ENCODE peak calls at places on chromosomes 5 and 9, in four cellular contexts. U, Z, H and E are unnamed samples.
A peak's percentile ranks its signal among the peaks of the same experiment; 100 is the strongest.

GRCh38 chr5:1765141-1765879 is 34.3 kb downstream of the MRPL36 start:
- DNase-seq in H (no peak), U (no peak), Z (no peak), E (no peak)

GRCh38 chr5:65907138-65907537 is 19.2 kb upstream of the ERBIN start:
- DNase-seq in Z (no peak), H (no peak), U (no peak), E (no peak)

GRCh38 chr9:5549671-5550650 is 39.6 kb downstream of the PDCD1LG2 start:
- DNase-seq in Z (no peak), U (no peak), H (no peak), E (no peak)

GRCh38 chr5:54673523-54674225 is 156.1 kb downstream of the SNX18 start:
- DNase-seq in H (no peak), Z (peak; percentile 7), U (no peak), E (no peak)

GRCh38 chr5:139709587-139710369 is 61.6 kb downstream of the CXXC5 start:
- DNase-seq in H (no peak), Z (no peak), U (no peak), E (no peak)

GRCh38 chr5:144697847-144698262 is 527.2 kb downstream of the KCTD16 start:
- DNase-seq in Z (no peak), H (no peak), U (no peak), E (no peak)

GRCh38 chr5:1000329-1000728 is 8.3 kb upstream of the NKD2 start:
- DNase-seq in Z (no peak), U (no peak), H (no peak), E (no peak)

GRCh38 chr5:159073030-159073429 is 26.7 kb downstream of the EBF1 start:
- DNase-seq in H (no peak), U (no peak), Z (no peak), E (no peak)

GRCh38 chr9:98796364-98797101 is at the start of gene ANKS6:
- DNase-seq in Z (no peak), H (peak; percentile 33), U (peak; percentile 95), E (peak; percentile 90)

GRCh38 chr5:68134033-68134668 is 81.4 kb upstream of the PIK3R1 start:
- DNase-seq in U (no peak), Z (no peak), H (no peak), E (no peak)

GRCh38 chr5:178685386-178686059 is 44.9 kb downstream of the ZNF354A start:
- DNase-seq in Z (no peak), U (no peak), H (no peak), E (no peak)

GRCh38 chr9:129416831-129417604 is 203.9 kb downstream of the C9orf50 start:
- DNase-seq in Z (no peak), H (no peak), U (no peak), E (no peak)

GRCh38 chr9:82252116-82252515 is 263.5 kb downstream of the SPATA31D1 start:
- DNase-seq in H (no peak), Z (no peak), U (no peak), E (no peak)

GRCh38 chr5:50794812-50795211 is 128.4 kb downstream of the PARP8 start:
- DNase-seq in Z (no peak), H (no peak), U (no peak), E (no peak)

GRCh38 chr9:74951725-74952151 is 974 bp downstream of the C9orf40 start:
- DNase-seq in Z (no peak), H (peak; percentile 15), U (no peak), E (peak; percentile 21)

GRCh38 chr9:72477862-72478564 is 43.4 kb upstream of the TMC1 start:
- DNase-seq in U (no peak), Z (no peak), H (peak; percentile 86), E (peak; percentile 10)

GRCh38 chr5:72408127-72408526 is 88.0 kb downstream of the PTCD2 start:
- DNase-seq in Z (no peak), U (no peak), H (no peak), E (no peak)

GRCh38 chr5:109312695-109313094 is 97.1 kb downstream of the PJA2 start:
- DNase-seq in U (no peak), Z (no peak), H (no peak), E (no peak)

GRCh38 chr5:146599261-146599660 is 83.3 kb upstream of the GPR151 start:
- DNase-seq in Z (no peak), H (no peak), U (no peak), E (no peak)

GRCh38 chr9:113682297-113682771 is 193.8 kb upstream of the ZNF618 start:
- DNase-seq in U (peak; percentile 68), Z (no peak), H (peak; percentile 76), E (peak; percentile 78)

GRCh38 chr9:20353931-20354652 is 268.2 kb downstream of the MLLT3 start:
- DNase-seq in U (no peak), H (no peak), Z (no peak), E (no peak)

GRCh38 chr5:43078956-43079355 is 38.8 kb upstream of the ANXA2R start:
- DNase-seq in U (no peak), Z (no peak), H (no peak), E (no peak)

GRCh38 chr5:112186401-112186990 is 232.6 kb downstream of the EPB41L4A start:
- DNase-seq in H (peak; percentile 35), U (peak; percentile 21), Z (no peak), E (peak; percentile 33)

GRCh38 chr5:77806213-77806843 is 30.2 kb upstream of the TBCA start:
- DNase-seq in H (no peak), U (no peak), Z (no peak), E (no peak)

GRCh38 chr5:9054821-9055589 is 490.9 kb downstream of the SEMA5A start:
- DNase-seq in U (no peak), H (no peak), Z (no peak), E (no peak)

GRCh38 chr5:140253985-140254384 is 48.9 kb downstream of the PFDN1 start:
- DNase-seq in Z (no peak), H (peak; percentile 15), U (no peak), E (no peak)

GRCh38 chr5:138349842-138350635 is 2.4 kb upstream of the KDM3B start:
- DNase-seq in U (no peak), Z (no peak), H (no peak), E (no peak)

GRCh38 chr9:38062106-38062497 is 6.9 kb downstream of the SHB start:
- DNase-seq in U (no peak), H (no peak), Z (no peak), E (no peak)

GRCh38 chr5:56649569-56649968 is 165.8 kb upstream of the MAP3K1 start:
- DNase-seq in U (no peak), H (no peak), Z (no peak), E (no peak)

GRCh38 chr5:32791536-32792240 is 80.6 kb downstream of the NPR3 start:
- DNase-seq in U (no peak), H (no peak), Z (no peak), E (no peak)

DNA sequence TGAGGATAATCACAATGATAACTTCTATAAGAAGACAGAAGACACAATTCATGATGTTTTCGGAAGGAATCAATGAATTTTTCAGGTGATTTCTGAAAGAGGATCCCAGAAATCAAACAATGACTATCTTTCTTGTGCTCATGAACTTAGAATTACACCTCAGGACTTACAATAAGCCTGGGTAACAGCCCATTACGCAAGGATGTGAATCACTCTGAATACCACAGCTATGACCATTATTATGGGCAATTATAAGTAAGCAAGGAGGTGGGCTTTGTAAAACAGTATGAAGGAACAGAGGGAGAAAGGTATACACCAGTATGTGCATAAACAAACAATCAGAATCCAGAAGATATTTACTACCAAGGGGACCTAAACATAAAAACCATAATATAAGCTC is 21.5 kb upstream of the PPP2CA start:
- DNase-seq in Z (no peak), U (no peak), H (peak; percentile 69), E (no peak)
- TF ChIP-seq FOXK2 in Z (no peak), U (no peak), H (no peak), E (no peak)

DNA sequence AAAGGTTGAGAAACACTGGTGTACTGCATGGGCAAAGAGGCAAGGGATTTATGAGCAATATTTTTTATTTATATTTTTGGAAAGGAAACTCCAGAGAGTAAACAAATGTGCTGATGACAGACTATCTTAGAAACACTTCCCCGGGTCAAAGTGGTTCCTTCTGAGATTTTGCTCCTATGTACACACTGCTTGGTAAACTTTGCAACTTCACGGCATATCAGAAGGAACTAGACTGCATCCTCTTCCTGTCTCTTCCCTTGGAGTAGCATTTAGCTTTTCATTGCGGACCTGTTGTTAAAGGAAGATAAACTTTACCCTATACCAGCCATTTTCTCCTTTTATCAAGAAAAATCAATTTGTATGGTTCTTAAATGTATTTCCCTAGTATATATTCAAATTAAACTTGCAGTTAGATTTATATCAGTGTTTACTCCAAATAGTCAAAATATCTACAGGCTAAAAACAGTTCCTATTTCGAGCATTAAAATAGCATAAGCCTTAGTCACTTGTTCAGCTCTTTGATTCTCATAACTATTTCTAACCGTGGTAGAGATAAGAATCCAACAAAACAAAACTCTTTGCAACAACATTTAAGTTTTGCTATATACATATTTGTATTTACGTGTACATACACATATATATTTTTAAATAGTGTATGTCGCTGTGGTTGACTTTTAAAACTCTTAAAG is 48.0 kb upstream of the LRRC19 start:
- DNase-seq in H (no peak), U (no peak), Z (no peak), E (no peak)
- TF ChIP-seq FOXK2 in H (no peak), U (no peak), Z (no peak), E (no peak)

DNA sequence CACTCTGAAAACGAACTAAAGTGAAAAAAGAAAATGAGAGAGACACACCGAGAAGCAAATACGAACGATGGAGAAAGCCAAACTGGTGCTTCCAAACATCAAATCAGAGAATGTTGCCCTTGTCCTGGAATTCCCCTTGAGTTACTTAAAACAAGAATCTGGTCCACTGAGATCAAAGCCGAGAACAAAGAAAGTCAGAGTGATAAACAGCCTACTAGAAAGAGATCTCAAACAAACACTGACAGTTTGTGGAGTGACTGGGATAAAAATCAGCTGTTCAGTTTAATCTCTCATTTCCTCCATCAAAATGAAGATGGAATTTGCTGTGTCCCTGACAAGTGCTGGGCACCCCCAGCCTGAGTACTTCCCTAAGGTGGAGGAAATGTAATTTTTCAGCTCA is 582.6 kb downstream of the NR2F1-AS1 start:
- DNase-seq in H (peak; percentile 77), Z (no peak), U (no peak), E (no peak)
- TF ChIP-seq FOXK2 in H (no peak), Z (no peak), U (no peak), E (no peak)

GRCh38 chr9:105052346-105052745 is 124.4 kb upstream of the ABCA1 start:
- DNase-seq in U (no peak), H (no peak), Z (no peak), E (no peak)

GRCh38 chr9:105050296-105050695 is 122.3 kb upstream of the ABCA1 start:
- DNase-seq in U (no peak), H (no peak), Z (no peak), E (no peak)

GRCh38 chr9:105054488-105054887 is 126.5 kb upstream of the ABCA1 start:
- DNase-seq in Z (no peak), U (no peak), H (peak; percentile 60), E (no peak)

GRCh38 chr9:105053209-105053652 is 125.3 kb upstream of the ABCA1 start:
- DNase-seq in H (no peak), U (no peak), Z (peak; percentile 15), E (no peak)

DNA sequence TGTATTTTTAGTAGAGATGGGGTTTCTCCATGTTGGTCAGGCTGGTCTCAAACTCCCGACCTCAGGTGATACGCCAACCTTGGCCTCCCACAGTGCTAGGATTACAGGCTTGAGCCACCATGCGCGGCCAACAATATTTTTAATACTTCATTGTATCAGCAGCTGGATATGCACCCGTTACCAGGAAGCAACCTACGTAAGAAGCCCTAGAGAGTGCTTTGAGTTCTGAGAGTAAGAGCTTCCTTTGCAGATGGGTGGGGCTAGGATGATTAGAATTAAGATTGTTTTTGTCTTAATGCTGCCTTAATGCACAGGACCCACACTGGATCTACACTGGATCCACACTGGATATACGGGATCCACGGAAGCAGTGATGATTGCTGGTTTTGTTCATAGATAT is 123.9 kb upstream of the ABCA1 start:
- DNase-seq in U (no peak), H (no peak), Z (no peak), E (no peak)
- TF ChIP-seq FOXK2 in U (no peak), H (no peak), Z (no peak), E (no peak)